ENCODE peak calls at places on chromosomes 5 and 9, in eight cellular contexts. M is neural crest cell, I is progenitor cell of endocrine pancreas, F is astrocyte, U is endothelial cell, T is A549, N is nephron progenitor cell, Y is brain microvascular endothelial cell. B is an unnamed sample.

GRCh38 chr9:25678147-25678666 is at the start of gene TUSC1:
- DNase-seq in M (no peak), I (no peak), F (peak), U (peak), T (peak), N (peak), Y (peak), B (peak)

GRCh38 chr9:99445377-99445891 is 223.4 kb downstream of the SEC61B start:
- DNase-seq in M (no peak), I (no peak), F (peak), U (no peak), T (peak), N (no peak), Y (peak), B (no peak)

GRCh38 chr5:138018844-138019243 is 14.0 kb downstream of the FAM13B start:
- DNase-seq in M (no peak), I (no peak), F (no peak), U (no peak), T (no peak), N (no peak), Y (peak), B (no peak)

GRCh38 chr5:36252722-36253340 is 11.1 kb upstream of the NADK2 start:
- DNase-seq in M (no peak), I (no peak), F (peak), U (no peak), T (no peak), N (no peak), Y (no peak), B (no peak)

GRCh38 chr5:133638436-133638835 is 26.1 kb upstream of the FSTL4 start:
- DNase-seq in M (no peak), I (no peak), F (no peak), U (no peak), T (no peak), N (no peak), Y (no peak), B (no peak)

GRCh38 chr5:97100486-97100885 is 41.9 kb downstream of the LIX1 start:
- DNase-seq in M (no peak), I (no peak), F (peak), U (no peak), T (no peak), N (no peak), Y (no peak), B (no peak)

GRCh38 chr5:17355585-17356346 is 138.3 kb downstream of the BASP1 start:
- DNase-seq in M (no peak), I (no peak), F (peak), U (no peak), T (no peak), N (no peak), Y (peak), B (no peak)

GRCh38 chr9:130934702-130935659 is 4.1 kb downstream of the FIBCD1 start:
- DNase-seq in M (no peak), I (no peak), F (no peak), U (no peak), T (no peak), N (no peak), Y (no peak), B (no peak)

GRCh38 chr5:53991942-53992341 is 318.4 kb downstream of the ARL15 start:
- DNase-seq in M (no peak), I (no peak), F (no peak), U (peak), T (no peak), N (no peak), Y (no peak), B (no peak)

GRCh38 chr5:36457511-36458260 is 148.7 kb upstream of the SLC1A3 start:
- DNase-seq in M (no peak), I (no peak), F (peak), U (no peak), T (no peak), N (no peak), Y (no peak), B (no peak)

GRCh38 chr5:36552626-36553393 is 53.6 kb upstream of the SLC1A3 start:
- DNase-seq in M (no peak), I (no peak), F (peak), U (no peak), T (no peak), N (no peak), Y (no peak), B (no peak)

GRCh38 chr9:38374847-38375571 is 17.5 kb upstream of the ALDH1B1 start:
- DNase-seq in M (no peak), I (no peak), F (no peak), U (no peak), T (no peak), N (no peak), Y (no peak), B (no peak)

GRCh38 chr5:141250576-141250975 is 5.4 kb downstream of the PCDHB15 start:
- DNase-seq in M (no peak), I (no peak), F (no peak), U (no peak), T (no peak), N (no peak), Y (no peak), B (peak)

GRCh38 chr5:141241496-141241895 is 3.7 kb upstream of the PCDHB15 start:
- DNase-seq in M (no peak), I (no peak), F (no peak), U (no peak), T (no peak), N (no peak), Y (no peak), B (no peak)

GRCh38 chr5:141245250-141245717 is at the start of gene PCDHB15:
- DNase-seq in M (peak), I (no peak), F (peak), U (peak), T (no peak), N (peak), Y (no peak), B (peak)
- TF ChIP-seq CTCF in M (peak), I (peak), F (no peak), U (no peak), T (no peak), N (peak), Y (no peak), B (peak)

DNA sequence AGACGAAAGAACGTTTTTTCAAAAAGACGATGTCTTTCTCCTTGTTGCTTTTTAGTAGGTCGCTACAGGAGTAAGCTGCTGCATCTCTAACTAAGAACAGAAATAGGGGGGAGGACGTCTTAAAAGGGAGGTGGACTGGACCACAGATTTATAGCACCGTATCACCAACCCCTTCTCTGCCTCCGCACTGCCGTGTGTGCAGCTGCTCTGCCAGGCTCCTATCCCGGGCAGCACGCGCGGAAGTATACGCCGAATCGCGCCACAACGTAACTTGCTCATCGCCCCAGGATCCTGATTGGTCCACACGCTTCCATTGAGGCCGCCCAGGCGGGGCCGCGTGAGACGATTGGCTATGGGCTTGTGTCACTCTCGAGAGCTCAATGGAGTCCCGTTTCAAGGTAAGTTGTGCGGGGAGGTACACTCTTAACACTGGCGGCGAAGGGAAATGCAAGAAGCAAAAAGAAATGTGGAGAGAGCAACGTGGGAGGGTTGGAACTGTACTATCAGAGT is at the start of gene ELAVL2:
- DNase-seq in M (peak), I (peak), F (peak), U (peak), T (peak), N (peak), Y (peak), B (peak)
- TF ChIP-seq CTCF in M (peak), I (peak), F (no peak), U (no peak), T (no peak), N (no peak), Y (no peak), B (no peak)

DNA sequence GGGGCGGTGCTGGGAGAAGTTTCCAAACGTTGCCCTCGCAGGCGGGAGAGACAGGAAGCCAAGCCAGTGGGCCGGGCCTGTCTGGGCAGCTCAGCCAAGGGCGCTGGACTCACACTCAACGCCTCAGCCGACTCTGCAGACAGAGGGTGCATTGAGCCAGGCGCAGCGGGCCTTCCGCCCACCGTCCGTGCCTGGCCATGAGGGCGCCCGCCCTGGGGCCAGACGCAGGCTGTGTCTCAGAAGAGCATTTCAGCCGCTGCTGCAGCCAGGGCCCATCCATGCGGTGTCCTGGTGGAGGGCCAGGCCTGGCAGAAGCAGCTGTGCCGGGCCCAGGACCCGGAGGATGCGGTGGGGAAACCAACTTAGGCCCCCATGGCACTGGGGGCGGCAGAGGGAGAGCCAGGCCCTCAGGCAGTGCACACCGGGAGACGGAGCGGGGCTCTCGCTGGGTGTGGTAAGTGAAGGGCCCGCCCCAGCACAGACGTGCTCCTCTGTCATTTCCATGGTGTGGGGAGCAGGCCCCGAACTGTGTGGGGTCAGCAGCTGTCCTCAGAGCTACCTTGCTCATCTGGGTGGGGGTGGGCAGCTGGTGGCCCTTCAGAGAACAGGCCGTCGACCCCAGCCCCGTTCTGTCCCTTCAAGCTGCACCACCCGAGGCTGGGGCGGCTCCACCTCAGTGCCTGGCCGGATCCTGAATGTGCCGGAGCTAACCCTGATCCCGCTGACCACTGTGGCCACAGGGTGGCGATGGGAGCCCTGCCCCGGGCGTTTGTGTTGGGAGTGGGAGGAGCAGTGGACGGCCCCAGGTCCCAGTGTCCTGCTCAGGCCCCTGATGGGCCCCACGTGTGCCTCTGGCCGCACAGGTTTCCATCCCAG is 18.0 kb downstream of the DNLZ start:
- DNase-seq in M (peak), I (peak), F (no peak), U (peak), T (peak), N (peak), Y (no peak), B (peak)
- TF ChIP-seq CTCF in M (peak), I (peak), F (no peak), U (no peak), T (peak), N (peak), Y (peak), B (peak)

DNA sequence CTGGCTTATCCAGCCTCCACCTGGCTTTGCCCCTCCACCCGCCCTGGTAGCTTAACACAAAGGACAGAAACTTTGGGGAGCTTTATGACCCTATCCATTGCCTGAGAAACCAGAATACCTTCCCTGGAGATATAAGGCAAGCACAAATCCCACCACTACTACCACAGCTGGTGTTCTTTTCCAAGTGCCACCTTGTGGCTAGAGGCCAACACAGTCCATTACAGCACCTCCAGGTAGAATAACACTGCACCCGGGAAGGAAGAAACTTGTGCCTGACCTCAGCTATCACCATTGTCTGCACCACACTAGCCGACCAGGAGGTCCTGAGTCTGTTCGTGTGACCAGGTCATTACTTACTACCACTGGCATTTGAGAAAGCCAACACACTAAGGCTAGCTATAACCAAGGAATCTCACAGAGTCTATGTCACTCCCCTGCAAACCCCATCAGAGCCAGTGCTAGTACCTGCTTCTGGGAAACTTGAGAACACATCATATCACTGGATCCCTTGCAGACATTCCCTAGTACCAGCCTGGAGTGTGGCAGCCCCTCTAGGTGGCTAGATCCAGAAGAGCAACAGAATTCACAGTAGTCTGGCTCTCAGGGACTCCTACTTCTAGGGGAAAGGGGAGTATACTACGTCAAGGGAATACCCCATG is 74.0 kb upstream of the RUSC2 start:
- DNase-seq in M (no peak), I (no peak), F (no peak), U (no peak), T (no peak), N (no peak), Y (no peak), B (peak)
- TF ChIP-seq CTCF in M (no peak), I (peak), F (no peak), U (no peak), T (no peak), N (no peak), Y (peak), B (peak)

GRCh38 chr9:5140151-5140550 is 45.3 kb downstream of the INSL6 start:
- DNase-seq in M (no peak), I (no peak), F (no peak), U (no peak), T (no peak), N (no peak), Y (no peak), B (no peak)
- TF ChIP-seq CTCF in M (no peak), I (no peak), F (no peak), U (no peak), T (no peak), N (no peak), Y (no peak), B (no peak)

GRCh38 chr9:120902824-120903608 is 23.6 kb downstream of the TRAF1 start:
- DNase-seq in M (no peak), I (no peak), F (no peak), U (no peak), T (no peak), N (no peak), Y (no peak), B (no peak)

GRCh38 chr9:120902286-120902685 is 24.3 kb downstream of the TRAF1 start:
- DNase-seq in M (no peak), I (no peak), F (no peak), U (no peak), T (no peak), N (no peak), Y (no peak), B (no peak)

GRCh38 chr9:120904061-120904998 is 22.3 kb downstream of the TRAF1 start:
- DNase-seq in M (no peak), I (no peak), F (no peak), U (no peak), T (no peak), N (no peak), Y (no peak), B (no peak)

GRCh38 chr9:120905794-120906248 is 20.8 kb downstream of the TRAF1 start:
- DNase-seq in M (no peak), I (no peak), F (no peak), U (no peak), T (no peak), N (no peak), Y (no peak), B (no peak)

DNA sequence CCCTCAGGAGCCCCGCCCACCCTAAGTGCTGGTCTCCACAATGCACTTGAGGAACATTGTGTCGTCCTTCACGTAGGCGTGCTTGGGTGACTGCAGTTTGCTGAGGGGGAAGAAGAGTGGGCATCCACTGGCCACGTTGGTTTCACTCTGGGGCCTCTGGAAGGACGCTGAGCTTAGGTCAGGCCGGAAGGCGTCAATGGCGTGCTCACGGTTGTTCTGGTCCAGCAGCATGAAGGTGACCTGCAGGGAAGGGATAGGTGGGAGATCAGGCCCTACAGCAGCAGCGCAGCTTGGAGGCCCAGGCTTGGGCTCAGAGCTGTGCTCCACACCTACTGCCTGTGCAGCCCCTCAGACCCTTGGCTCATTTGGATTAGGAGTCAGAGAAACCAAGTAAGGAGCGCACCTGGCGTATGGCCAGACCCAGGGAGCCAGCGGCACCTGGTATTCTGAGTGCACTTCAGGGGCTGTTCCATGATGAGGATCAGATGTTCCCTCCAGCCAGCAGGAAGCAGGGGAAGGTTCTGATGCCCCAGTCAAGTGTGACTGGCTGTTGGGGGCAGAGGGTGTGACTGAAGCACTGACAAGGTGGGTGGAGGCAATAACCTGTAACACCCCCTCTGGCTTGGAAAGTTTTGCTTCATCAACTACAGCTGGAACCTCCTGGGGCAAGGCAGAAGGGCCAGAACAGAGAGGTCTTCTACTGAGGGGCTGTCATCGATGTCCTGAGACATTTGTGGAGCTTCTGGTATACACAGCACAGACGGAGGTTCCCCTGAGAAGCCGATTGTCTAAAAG is 21.4 kb downstream of the TRAF1 start:
- DNase-seq in M (no peak), I (no peak), F (no peak), U (no peak), T (no peak), N (no peak), Y (no peak), B (no peak)
- TF ChIP-seq CTCF in M (no peak), I (no peak), F (no peak), U (no peak), T (no peak), N (no peak), Y (no peak), B (no peak)

GRCh38 chr9:23830949-23831730 is 5.1 kb upstream of the ELAVL2 start:
- DNase-seq in M (peak), I (no peak), F (no peak), U (peak), T (no peak), N (peak), Y (no peak), B (peak)
- TF ChIP-seq CTCF in M (no peak), I (no peak), F (no peak), U (no peak), T (no peak), N (no peak), Y (no peak), B (no peak)

GRCh38 chr9:85487872-85488271 is 253.9 kb downstream of the AGTPBP1 start:
- DNase-seq in M (no peak), I (no peak), F (no peak), U (no peak), T (no peak), N (no peak), Y (no peak), B (no peak)

GRCh38 chr9:85484235-85484634 is 257.5 kb downstream of the AGTPBP1 start:
- DNase-seq in M (no peak), I (no peak), F (no peak), U (no peak), T (no peak), N (no peak), Y (no peak), B (no peak)

GRCh38 chr9:85479305-85479704 is 262.4 kb downstream of the AGTPBP1 start:
- DNase-seq in M (no peak), I (no peak), F (no peak), U (no peak), T (no peak), N (no peak), Y (no peak), B (no peak)

GRCh38 chr9:85478847-85479246 is 262.9 kb downstream of the AGTPBP1 start:
- DNase-seq in M (no peak), I (no peak), F (no peak), U (no peak), T (no peak), N (no peak), Y (no peak), B (no peak)

DNA sequence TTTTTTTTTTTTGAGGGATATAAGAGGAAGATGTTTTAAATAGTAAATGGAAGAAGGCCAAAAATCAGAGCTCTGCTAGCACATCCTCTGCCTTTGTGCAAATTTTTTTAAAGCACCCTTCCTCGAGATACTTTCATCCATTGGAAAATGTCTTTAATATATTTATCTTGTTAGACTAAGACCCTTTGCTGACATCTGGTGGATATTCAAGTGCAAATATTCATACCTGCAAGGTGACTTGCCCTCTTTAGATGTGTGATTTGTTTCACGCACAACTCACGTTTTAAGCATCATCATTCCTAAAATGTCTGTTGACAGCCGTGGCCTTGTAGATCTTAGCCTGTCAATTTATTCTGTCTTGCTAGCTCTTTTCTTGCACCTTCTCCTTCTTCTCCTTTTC is 258.5 kb downstream of the AGTPBP1 start:
- DNase-seq in M (no peak), I (no peak), F (no peak), U (no peak), T (no peak), N (no peak), Y (no peak), B (no peak)
- TF ChIP-seq CTCF in M (no peak), I (peak), F (no peak), U (no peak), T (no peak), N (no peak), Y (no peak), B (peak)

B was measured in neural progenitor cell.